ENCODE peak calls at places on chromosome 20, in six cellular contexts. H is choroid plexus epithelial cell; A is CD8-positive, alpha-beta memory T cell; L is COR-L47; J is activated CD4-positive, alpha-beta T cell treated with anti-CD3 and anti-CD28 coated beads, Interleukin-2, amount 10 ng/mL, durations not matched to agents 7 days and 5 days; V is NCI-H748 treated with DMSO at 0.1 percent for 48 hours. F is an unnamed sample.

GRCh38 chr20:61387204-61387958 is 135.3 kb downstream of the CDH4 start:
- DNase-seq in V (peak; percentile 22), H (peak; percentile 63), A (no peak), L (no peak), J (no peak), F (no peak)

GRCh38 chr20:48817367-48818030 is 10.3 kb downstream of the PREX1 start:
- DNase-seq in V (no peak), A (no peak), L (no peak), H (no peak), J (no peak), F (no peak)

GRCh38 chr20:52438326-52438963 is 246.9 kb upstream of the ZFP64 start:
- DNase-seq in J (no peak), V (no peak), L (no peak), H (no peak), A (no peak), F (no peak)

GRCh38 chr20:1326031-1326930 is 2.7 kb downstream of the SDCBP2 start:
- DNase-seq in V (no peak), A (no peak), L (no peak), J (peak; percentile 4), H (peak; percentile 38), F (no peak)

GRCh38 chr20:20417891-20418676 is 50.2 kb downstream of the INSM1 start:
- DNase-seq in J (no peak), V (no peak), H (no peak), L (no peak), A (no peak), F (no peak)

GRCh38 chr20:33653218-33653899 is 8.8 kb upstream of the C20orf144 start:
- DNase-seq in V (peak; percentile 71), J (peak; percentile 38), A (no peak), L (peak; percentile 62), H (peak; percentile 80), F (peak; percentile 67)

GRCh38 chr20:35627121-35627520 is 11.5 kb downstream of the SPAG4 start:
- DNase-seq in J (no peak), A (no peak), V (no peak), L (no peak), H (no peak), F (no peak)

GRCh38 chr20:546353-546752 is 2.8 kb upstream of the CSNK2A1 start:
- DNase-seq in L (no peak), V (no peak), H (no peak), J (no peak), A (no peak), F (no peak)

GRCh38 chr20:12262747-12263146 is 345.1 kb downstream of the BTBD3 start:
- DNase-seq in A (no peak), V (no peak), J (no peak), H (peak; percentile 2), L (no peak), F (no peak)

GRCh38 chr20:3754258-3754595 is 13.3 kb downstream of the ADISSP start:
- DNase-seq in J (no peak), V (no peak), L (no peak), A (no peak), H (no peak), F (no peak)

GRCh38 chr20:38609828-38610227 is 8.2 kb downstream of the ARHGAP40 start:
- DNase-seq in V (no peak), A (no peak), J (no peak), H (no peak), L (no peak), F (no peak)

GRCh38 chr20:48115511-48115910 is 330.2 kb upstream of the SULF2 start:
- DNase-seq in H (peak; percentile 25), A (no peak), L (no peak), J (no peak), V (no peak), F (no peak)

GRCh38 chr20:53926428-53927028 is 143.9 kb downstream of the BCAS1 start:
- DNase-seq in H (peak; percentile 96), L (no peak), A (no peak), J (no peak), V (no peak), F (no peak)

GRCh38 chr20:36541227-36542018 is at the start of gene MYL9:
- DNase-seq in L (no peak), V (no peak), J (no peak), H (peak; percentile 80), A (no peak), F (peak; percentile 30)

F was measured in NCI-H146.